ENCODE peak calls at places on chromosomes 16 and 17, in five cellular contexts. J is mammary epithelial cell; Q is CD4-positive, alpha-beta T cell; A is kidney; S is heart right ventricle. Z is an unnamed sample.

GRCh38 chr16:56347166-56347565 is 78.2 kb downstream of the AMFR start:
- DNase-seq in J (no peak), A (peak; percentile 63), S (no peak), Q (no peak), Z (no peak)

GRCh38 chr16:52690468-52690867 is 143.5 kb upstream of the TOX3 start:
- DNase-seq in A (no peak), S (no peak), Q (no peak), J (no peak), Z (no peak)

GRCh38 chr16:88002211-88002610 is 51.0 kb downstream of the BANP start:
- DNase-seq in A (no peak), J (no peak), Q (no peak), S (no peak), Z (no peak)

GRCh38 chr16:85582177-85582888 is 30.8 kb upstream of the GSE1 start:
- DNase-seq in Q (no peak), S (no peak), A (no peak), J (no peak), Z (no peak)

GRCh38 chr16:54277845-54278703 is 8.5 kb downstream of the IRX3 start:
- DNase-seq in S (no peak), Q (no peak), J (no peak), A (no peak), Z (no peak)

GRCh38 chr16:4244881-4245280 is 3.0 kb upstream of the SRL start:
- DNase-seq in J (no peak), Q (no peak), S (no peak), A (no peak), Z (no peak)

GRCh38 chr16:1048442-1049112 is 24.0 kb upstream of the SSTR5 start:
- DNase-seq in Q (no peak), S (peak; percentile 80), A (no peak), J (no peak), Z (peak; percentile 21)

GRCh38 chr17:14784997-14785696 is 480.0 kb downstream of the PMP22 start:
- DNase-seq in A (no peak), J (peak; percentile 40), S (no peak), Q (peak; percentile 2), Z (no peak)

GRCh38 chr17:19319771-19320505 is 42.6 kb downstream of the B9D1 start:
- DNase-seq in J (no peak), Q (no peak), S (no peak), A (no peak), Z (no peak)

GRCh38 chr16:4358831-4359561 is 7.9 kb upstream of the PAM16 start:
- DNase-seq in Q (peak; percentile 55), J (no peak), S (peak; percentile 78), A (peak; percentile 88), Z (peak; percentile 46)

GRCh38 chr17:69501591-69502468 is 87.3 kb downstream of the MAP2K6 start:
- DNase-seq in J (peak; percentile 20), A (no peak), Q (no peak), S (no peak), Z (no peak)

GRCh38 chr17:62780273-62780672 is 27.8 kb downstream of the MARCHF10 start:
- DNase-seq in S (peak; percentile 30), J (no peak), Q (no peak), A (peak; percentile 85), Z (no peak)

GRCh38 chr17:17693955-17694228 is 12.6 kb downstream of the RAI1 start:
- DNase-seq in Q (no peak), A (no peak), J (no peak), S (no peak), Z (no peak)

GRCh38 chr16:20051611-20052010 is 22.1 kb downstream of the GPR139 start:
- DNase-seq in J (no peak), A (no peak), Q (no peak), S (no peak), Z (no peak)

GRCh38 chr16:75247249-75247648 is 4.2 kb downstream of the BCAR1 start:
- DNase-seq in A (no peak), S (peak; percentile 23), J (no peak), Q (no peak), Z (no peak)

GRCh38 chr17:67519801-67520251 is 142.7 kb downstream of the PITPNC1 start:
- DNase-seq in Q (no peak), S (no peak), A (no peak), J (no peak), Z (no peak)

GRCh38 chr17:18378205-18378505 is 577 bp downstream of the EVPLL start:
- DNase-seq in A (no peak), J (no peak), Q (no peak), S (no peak), Z (no peak)

GRCh38 chr17:79792984-79793923 is 3.6 kb downstream of the CBX8 start:
- DNase-seq in J (no peak), S (no peak), A (peak; percentile 81), Q (no peak), Z (no peak)

GRCh38 chr17:45777388-45777787 is 6.7 kb upstream of the CRHR1 start:
- DNase-seq in J (no peak), S (no peak), Q (no peak), A (no peak), Z (no peak)

GRCh38 chr17:45319239-45319703 is 2.5 kb upstream of the MAP3K14 start:
- DNase-seq in J (peak; percentile 85), S (no peak), A (no peak), Q (no peak), Z (peak; percentile 65)

GRCh38 chr17:28811594-28812135 is 30.9 kb downstream of the FAM222B start:
- DNase-seq in J (peak; percentile 63), A (no peak), Q (no peak), S (no peak), Z (peak; percentile 44)

GRCh38 chr16:27408012-27408601 is 6.1 kb downstream of the IL21R start:
- DNase-seq in J (peak; percentile 65), Q (no peak), S (no peak), A (no peak), Z (peak; percentile 20)

GRCh38 chr17:75764711-75765421 is at the start of gene GALK1:
- DNase-seq in S (peak; percentile 84), J (peak; percentile 76), A (peak; percentile 93), Q (peak; percentile 59), Z (peak; percentile 73)

GRCh38 chr17:76820039-76820438 is 48.2 kb upstream of the MGAT5B start:
- DNase-seq in S (no peak), A (no peak), J (no peak), Q (no peak), Z (no peak)

GRCh38 chr16:53949716-53950410 is 245.9 kb downstream of the FTO start:
- DNase-seq in S (no peak), Q (no peak), A (no peak), J (no peak), Z (no peak)

GRCh38 chr16:1259760-1260068 is 3.8 kb downstream of the TPSD1 start:
- DNase-seq in J (no peak), Q (no peak), A (no peak), S (no peak), Z (no peak)

GRCh38 chr17:6464446-6465041 is 20.3 kb downstream of the PIMREG start:
- DNase-seq in J (no peak), A (no peak), Q (no peak), S (no peak), Z (no peak)

GRCh38 chr17:6463616-6464445 is 19.6 kb downstream of the PIMREG start:
- DNase-seq in A (peak; percentile 68), S (no peak), J (no peak), Q (no peak), Z (no peak)

GRCh38 chr17:6461246-6461645 is 17.0 kb downstream of the PIMREG start:
- DNase-seq in S (no peak), J (no peak), Q (no peak), A (no peak), Z (no peak)

GRCh38 chr17:6461792-6462524 is 17.7 kb downstream of the PIMREG start:
- DNase-seq in J (no peak), Q (no peak), S (no peak), A (no peak), Z (no peak)

DNA sequence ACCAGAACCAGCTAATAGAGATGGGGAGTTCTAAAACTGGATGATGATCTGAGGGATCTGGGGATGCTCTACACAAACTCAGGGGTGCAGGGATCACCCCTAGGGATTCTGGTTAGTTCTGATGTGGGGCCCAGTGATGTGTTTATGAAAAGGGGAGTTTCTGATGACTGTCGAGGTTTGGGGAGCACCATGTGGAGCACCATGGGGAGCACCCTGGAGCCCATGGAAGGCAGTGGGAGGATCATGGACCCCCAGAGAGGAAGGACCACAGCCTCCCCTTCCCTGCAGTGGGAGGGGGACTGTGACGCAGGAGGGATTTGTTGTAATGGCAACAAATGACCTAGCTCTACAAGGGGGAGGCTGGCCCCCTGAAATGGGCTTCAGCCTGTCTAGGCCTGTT is 18.4 kb downstream of the PIMREG start:
- DNase-seq in Q (no peak), A (peak; percentile 22), J (no peak), S (no peak), Z (no peak)
- H3K27ac ChIP-seq in Q (no peak overlapping the region), A (no peak overlapping the region), J (no peak overlapping the region), S (no peak overlapping the region), Z (no peak overlapping the region)

DNA sequence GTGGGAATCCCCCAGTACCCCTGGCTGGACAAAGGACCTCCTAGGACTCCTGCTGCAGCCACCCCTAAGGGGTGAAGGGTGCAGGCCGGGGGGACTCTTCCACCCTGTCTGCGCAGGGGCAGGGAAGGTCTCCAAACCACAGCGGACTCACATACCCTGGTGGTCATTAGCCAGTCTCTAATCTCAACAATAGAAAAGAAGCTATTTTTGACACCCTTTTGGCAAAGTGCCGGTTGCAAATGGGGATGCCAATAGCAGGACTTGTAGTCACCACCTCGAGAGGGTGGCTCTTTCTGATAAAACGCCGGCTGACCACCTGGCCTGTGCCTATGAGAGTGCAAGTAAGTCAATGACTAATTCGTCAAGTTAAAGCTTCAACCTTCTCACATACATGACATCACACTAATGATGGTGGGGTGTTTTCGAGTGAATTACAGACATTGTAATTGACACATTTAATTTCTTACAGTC is 23.0 kb upstream of the DNAH17 start:
- DNase-seq in A (peak; percentile 29), Q (no peak), J (no peak), S (no peak), Z (no peak)
- H3K27ac ChIP-seq in A (no peak overlapping the region), Q (no peak overlapping the region), J (no peak overlapping the region), S (no peak overlapping the region), Z (peak overlapping the region; percentile 60)

GRCh38 chr16:77060614-77061013 is 130.4 kb upstream of the MON1B start:
- DNase-seq in S (no peak), Q (no peak), J (no peak), A (no peak), Z (no peak)
- H3K27ac ChIP-seq in S (no peak overlapping the region), Q (no peak overlapping the region), J (no peak overlapping the region), A (no peak overlapping the region), Z (no peak overlapping the region)

DNA sequence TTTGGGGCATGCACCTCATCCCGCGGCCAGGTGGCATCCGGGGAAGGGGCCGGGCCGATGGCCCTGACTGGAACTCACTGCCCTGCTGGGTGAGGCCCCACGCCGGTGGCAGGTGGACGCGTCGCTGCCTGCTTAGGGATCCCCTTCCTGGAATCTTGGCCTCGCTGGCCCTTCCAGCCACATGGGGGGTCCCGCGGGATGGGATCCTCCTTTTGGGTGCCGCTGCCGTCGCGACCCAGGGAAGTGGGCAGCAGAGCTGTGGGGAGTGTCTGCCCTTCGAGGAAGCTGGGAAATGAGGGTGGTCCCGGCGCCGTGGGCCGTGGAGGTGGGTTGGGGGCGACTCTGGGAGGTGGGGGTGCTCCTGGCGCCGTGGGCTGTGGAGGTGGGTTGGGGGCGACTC is 12.8 kb downstream of the METRNL start:
- DNase-seq in A (no peak), S (no peak), J (no peak), Q (no peak), Z (no peak)
- H3K27ac ChIP-seq in A (peak overlapping the region; percentile 85), S (peak overlapping the region; percentile 73), J (no peak overlapping the region), Q (no peak overlapping the region), Z (peak overlapping the region; percentile 86)